ENCODE peak calls at places on chromosomes 3 and 15, in eight cellular contexts. Y is stimulated activated CD4-positive, alpha-beta T cell treated with anti-CD3 and anti-CD28 coated beads, Interleukin-4, amount 100 ng/mL, for 4 hours; O is iris pigment epithelial cell; X is stimulated activated CD8-positive, alpha-beta memory T cell treated with anti-CD3 and anti-CD28 coated beads, Interleukin-7, amount 100 ng/mL, for 1 hour; K is SHP77 treated with DMSO at 0.1 percent for 48 hours; A is A172; Z is NCI-H2029 treated with DMSO at 0.1 percent for 48 hours; D is activated T-cell treated with anti-CD3 and anti-CD28 coated beads for 24 hours. H is an unnamed sample.

GRCh38 chr15:41961014-41961518 is 11.3 kb downstream of the EHD4 start:
- DNase-seq in Y (no peak), O (peak; percentile 42), X (no peak), K (no peak), A (no peak), Z (no peak), D (no peak), H (no peak)

GRCh38 chr3:73623996-73624362 is 762 bp downstream of the PDZRN3 start:
- DNase-seq in Y (no peak), O (peak; percentile 46), X (no peak), K (peak; percentile 17), A (no peak), Z (no peak), D (no peak), H (peak; percentile 66)

GRCh38 chr15:63476229-63476632 is 28.2 kb upstream of the USP3 start:
- DNase-seq in Y (no peak), O (peak; percentile 99), X (no peak), K (no peak), A (peak; percentile 79), Z (no peak), D (no peak), H (peak; percentile 95)

GRCh38 chr15:98708191-98708590 is 59.9 kb downstream of the IGF1R start:
- DNase-seq in Y (no peak), O (no peak), X (no peak), K (no peak), A (no peak), Z (no peak), D (no peak), H (no peak)

GRCh38 chr15:45439521-45439931 is 61.2 kb upstream of the GATM start:
- DNase-seq in Y (no peak), O (no peak), X (no peak), K (no peak), A (no peak), Z (no peak), D (no peak), H (no peak)

GRCh38 chr15:91099616-91100560 is at the start of gene SV2B:
- DNase-seq in Y (peak; percentile 75), O (peak; percentile 37), X (no peak), K (peak; percentile 36), A (no peak), Z (no peak), D (peak; percentile 35), H (no peak)

GRCh38 chr3:188908002-188908850 is 263.5 kb upstream of the TPRG1 start:
- DNase-seq in Y (no peak), O (no peak), X (no peak), K (no peak), A (no peak), Z (no peak), D (no peak), H (no peak)

GRCh38 chr15:50880651-50881114 is 27.8 kb upstream of the AP4E1 start:
- DNase-seq in Y (no peak), O (peak; percentile 72), X (no peak), K (no peak), A (no peak), Z (no peak), D (no peak), H (peak; percentile 29)

GRCh38 chr3:39098473-39099000 is 8.9 kb downstream of the GORASP1 start:
- DNase-seq in Y (no peak), O (no peak), X (no peak), K (no peak), A (no peak), Z (no peak), D (no peak), H (no peak)

GRCh38 chr3:151935451-151935850 is 62.0 kb downstream of the SUCNR1 start:
- DNase-seq in Y (no peak), O (no peak), X (no peak), K (no peak), A (no peak), Z (no peak), D (no peak), H (no peak)

GRCh38 chr15:67833504-67834248 is 6.2 kb downstream of the RNU6-1 start:
- DNase-seq in Y (no peak), O (peak; percentile 31), X (no peak), K (no peak), A (no peak), Z (no peak), D (no peak), H (peak; percentile 25)

GRCh38 chr15:69712999-69713398 is 260.4 kb downstream of the RPLP1 start:
- DNase-seq in Y (no peak), O (no peak), X (no peak), K (no peak), A (no peak), Z (no peak), D (no peak), H (no peak)

GRCh38 chr3:186909078-186909853 is 21.1 kb upstream of the ST6GAL1 start:
- DNase-seq in Y (peak; percentile 61), O (no peak), X (peak; percentile 56), K (no peak), A (peak; percentile 70), Z (no peak), D (peak; percentile 55), H (no peak)

GRCh38 chr3:102238362-102238761 is 196.5 kb upstream of the ZPLD1 start:
- DNase-seq in Y (no peak), O (no peak), X (no peak), K (peak; percentile 26), A (no peak), Z (no peak), D (no peak), H (no peak)